ENCODE peak calls at places on chromosomes 1 and 21, in six cellular contexts. J is adrenal gland, X is vagina, N is K562, K is suprapubic skin, I is body of pancreas. V is an unnamed sample.

GRCh38 chr1:152050886-152051764 is 14.3 kb upstream of the S100A11 start:
- DNase-seq in K (no peak), X (no peak), J (no peak), I (no peak), N (peak; percentile 47), V (no peak)

GRCh38 chr1:25624155-25624554 is 7.6 kb downstream of the MAN1C1 start:
- DNase-seq in K (no peak), I (no peak), N (no peak), X (no peak), J (no peak), V (no peak)

GRCh38 chr1:188782220-188782841 is 1695.3 kb downstream of the BRINP3 start:
- DNase-seq in N (peak; percentile 45), J (peak; percentile 28), X (no peak), I (peak; percentile 28), K (no peak), V (no peak)

GRCh38 chr1:67005068-67005467 is 48.9 kb downstream of the SLC35D1 start:
- DNase-seq in N (no peak), K (no peak), X (no peak), J (no peak), I (no peak), V (peak; percentile 43)

GRCh38 chr1:234072793-234073192 is 168.3 kb downstream of the SLC35F3 start:
- DNase-seq in X (no peak), I (no peak), K (no peak), N (no peak), J (no peak), V (no peak)

GRCh38 chr1:18632711-18633427 is 2.2 kb downstream of the PAX7 start:
- DNase-seq in N (no peak), J (no peak), I (no peak), K (no peak), X (no peak), V (no peak)

GRCh38 chr1:31299365-31299764 is 2.5 kb downstream of the ZCCHC17 start:
- DNase-seq in X (no peak), N (peak; percentile 25), I (no peak), J (no peak), K (no peak), V (no peak)

GRCh38 chr1:203201516-203202205 is 15.2 kb upstream of the CHI3L1 start:
- DNase-seq in I (no peak), X (no peak), N (no peak), J (no peak), K (no peak), V (no peak)

GRCh38 chr1:109282497-109282951 is 421 bp downstream of the PSRC1 start:
- DNase-seq in J (no peak), K (no peak), I (no peak), X (no peak), N (no peak), V (no peak)

GRCh38 chr1:165828103-165828558 is 717 bp downstream of the UCK2 start:
- DNase-seq in I (peak; percentile 49), X (no peak), N (peak; percentile 74), K (no peak), J (peak; percentile 40), V (peak; percentile 24)

GRCh38 chr21:32312321-32312720 is 13.7 kb downstream of the MRAP start:
- DNase-seq in K (peak; percentile 61), X (no peak), N (no peak), J (no peak), I (no peak), V (no peak)

GRCh38 chr1:154571244-154571963 is 3.8 kb downstream of the CHRNB2 start:
- DNase-seq in N (no peak), X (no peak), J (no peak), I (no peak), K (no peak), V (no peak)

GRCh38 chr1:17671741-17672140 is 83.4 kb upstream of the ACTL8 start:
- DNase-seq in K (no peak), N (no peak), J (no peak), X (no peak), I (no peak), V (no peak)

GRCh38 chr21:29130234-29130993 is at the start of gene MAP3K7CL:
- DNase-seq in I (peak; percentile 30), K (peak; percentile 83), J (peak; percentile 35), N (peak; percentile 37), X (no peak), V (peak; percentile 74)

GRCh38 chr1:53459321-53460175 is at the start of gene DMRTB1:
- DNase-seq in N (no peak), X (no peak), I (no peak), J (no peak), K (no peak), V (no peak)

GRCh38 chr1:48581256-48581655 is 109.3 kb upstream of the SPATA6 start:
- DNase-seq in K (no peak), X (no peak), I (no peak), N (no peak), J (no peak), V (no peak)

GRCh38 chr1:27609210-27609555 is 5.2 kb upstream of the AHDC1 start:
- DNase-seq in N (no peak), J (no peak), K (no peak), X (no peak), I (no peak), V (no peak)

GRCh38 chr1:172255223-172255560 is 165.3 kb upstream of the C1orf105 start:
- DNase-seq in X (no peak), K (no peak), N (no peak), I (no peak), J (no peak), V (no peak)

GRCh38 chr1:114152211-114153050 is 1.2 kb downstream of the SYT6 start:
- DNase-seq in I (peak; percentile 56), N (no peak), J (peak; percentile 56), X (no peak), K (no peak), V (no peak)

GRCh38 chr1:101613549-101613948 is 376.7 kb downstream of the S1PR1 start:
- DNase-seq in J (no peak), K (no peak), N (no peak), I (no peak), X (no peak), V (no peak)

GRCh38 chr1:85289207-85289847 is 12.9 kb upstream of the BCL10 start:
- DNase-seq in I (no peak), J (peak; percentile 58), N (peak; percentile 47), X (no peak), K (no peak), V (no peak)

GRCh38 chr1:26015358-26015757 is 6.2 kb upstream of the EXTL1 start:
- DNase-seq in X (no peak), I (no peak), N (no peak), K (no peak), J (peak; percentile 54), V (no peak)

GRCh38 chr1:64686828-64687724 is 57.8 kb upstream of the RAVER2 start:
- DNase-seq in N (peak; percentile 55), J (peak; percentile 27), I (peak; percentile 49), K (no peak), X (no peak), V (no peak)

GRCh38 chr1:85198864-85199263 is 2.0 kb downstream of the SYDE2 start:
- DNase-seq in J (no peak), I (no peak), N (no peak), K (no peak), X (no peak), V (no peak)

GRCh38 chr1:3747522-3747848 is 4.8 kb upstream of the CCDC27 start:
- DNase-seq in N (no peak), I (no peak), K (no peak), J (no peak), X (no peak), V (no peak)

GRCh38 chr1:3746389-3746783 is 5.9 kb upstream of the CCDC27 start:
- DNase-seq in X (no peak), I (no peak), K (peak; percentile 66), J (peak; percentile 48), N (peak; percentile 44), V (peak; percentile 59)

GRCh38 chr1:3747903-3748302 is 4.3 kb upstream of the CCDC27 start:
- DNase-seq in I (no peak), K (no peak), X (no peak), J (no peak), N (no peak), V (no peak)

GRCh38 chr1:3745590-3746381 is 6.5 kb upstream of the CCDC27 start:
- DNase-seq in I (no peak), K (peak; percentile 67), X (no peak), J (no peak), N (peak; percentile 68), V (no peak)

GRCh38 chr1:3746784-3747521 is 5.3 kb upstream of the CCDC27 start:
- DNase-seq in K (peak; percentile 93), X (no peak), J (peak; percentile 88), I (peak; percentile 92), N (peak; percentile 95), V (peak; percentile 96)
- H3K9me3 ChIP-seq in K (no peaks in the 10 kb centered on the region), X (no peaks in the 10 kb centered on the region), J (no peaks in the 10 kb centered on the region), I (no peaks in the 10 kb centered on the region), N (no peaks in the 10 kb centered on the region), V (no peaks in the 10 kb centered on the region)

DNA sequence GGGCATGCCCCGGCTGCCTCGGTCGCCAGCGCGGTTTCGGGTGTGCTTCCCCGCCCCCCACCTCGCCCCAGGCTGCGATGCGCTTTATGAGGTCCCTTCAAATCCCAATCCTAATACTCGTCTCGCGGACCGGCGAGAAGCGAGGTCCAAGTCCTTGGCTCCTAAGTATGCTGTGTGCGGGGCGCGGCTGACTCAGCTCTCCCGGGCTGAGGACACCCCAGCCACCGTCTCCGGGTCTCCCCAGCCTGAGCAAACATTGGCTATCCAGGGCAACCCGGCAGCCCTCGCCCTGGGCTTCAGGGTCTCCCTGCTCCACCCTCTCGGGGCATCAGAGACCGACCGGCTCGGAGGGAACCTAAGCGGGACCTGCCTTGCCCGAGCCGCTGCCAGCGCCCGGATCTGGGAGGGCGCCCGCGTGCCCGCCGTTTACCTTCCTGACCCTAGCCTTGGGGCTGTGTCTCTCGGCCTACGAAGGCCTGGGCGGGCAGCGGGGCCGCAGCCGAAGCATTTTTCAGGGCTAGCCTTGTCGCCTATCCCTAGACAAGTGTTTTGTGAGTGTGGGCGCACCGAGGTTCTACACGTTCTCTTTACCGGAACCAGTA is 1.2 kb downstream of the ITPKB start:
- DNase-seq in K (peak; percentile 85), J (peak; percentile 50), N (no peak), I (peak; percentile 55), X (no peak), V (peak; percentile 78)
- TF ChIP-seq POLR2A in K (no peak), J (no peak), N (no peak), I (no peak), X (no peak), V (peak; percentile 26)

GRCh38 chr1:110962892-110963665 is 643 bp downstream of the LRIF1 start:
- DNase-seq in K (peak; percentile 79), J (peak; percentile 51), I (peak; percentile 43), X (no peak), N (peak; percentile 92), V (peak; percentile 40)
- H3K9me3 ChIP-seq in K (peaks cover 13% of the 10 kb centered on the region), J (no peaks in the 10 kb centered on the region), I (no peaks in the 10 kb centered on the region), X (peaks cover 5% of the 10 kb centered on the region), N (peaks cover 2% of the 10 kb centered on the region), V (peaks cover 6% of the 10 kb centered on the region)

DNA sequence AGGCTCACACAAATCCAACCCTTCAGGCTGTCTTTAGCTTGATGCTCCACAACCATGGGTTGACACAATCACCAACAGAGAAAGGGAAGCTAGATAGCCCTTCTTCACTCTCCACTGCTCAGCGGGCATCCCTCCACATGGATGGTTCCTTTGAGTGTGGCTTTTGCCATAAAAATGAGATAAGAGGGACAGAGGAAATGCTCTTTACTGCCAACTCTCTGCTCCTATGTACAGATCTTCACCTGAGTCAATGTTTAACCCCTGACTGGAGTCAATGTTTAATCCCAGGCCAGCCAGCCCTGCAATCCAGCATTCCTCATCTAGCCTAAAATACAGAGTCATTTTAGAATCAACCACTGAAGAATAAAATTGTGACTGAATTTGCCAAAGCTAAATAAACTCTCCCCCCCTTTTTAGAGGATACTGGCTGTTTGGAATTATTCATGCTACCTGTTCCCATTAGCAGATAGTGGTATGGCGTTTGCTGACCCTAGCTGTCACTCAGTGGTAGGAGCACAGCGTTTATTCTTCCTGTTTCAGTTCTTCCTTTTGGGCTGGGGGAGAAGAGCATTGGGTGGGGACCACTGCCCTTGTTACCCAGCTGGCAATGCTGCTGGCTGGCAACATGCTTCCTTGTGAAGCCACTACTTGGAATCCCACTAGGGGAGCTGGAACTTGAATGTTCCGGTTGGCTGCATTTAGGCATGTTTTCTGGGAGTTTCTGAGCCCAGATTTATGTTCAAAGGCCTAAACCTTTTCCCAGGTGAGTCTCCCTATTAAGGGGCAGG is 5.2 kb upstream of the PIGR start:
- DNase-seq in N (no peak), X (no peak), J (no peak), I (peak; percentile 39), K (no peak), V (no peak)
- TF ChIP-seq POLR2A in N (no peak), X (no peak), J (no peak), I (no peak), K (no peak), V (no peak)

V was measured in heart left ventricle.